ENCODE peak calls at places on chromosomes 3 and 15, in five cellular contexts. D is cardiac fibroblast, C is esophagus muscularis mucosa, W is cardiac muscle cell, M is HepG2. B is an unnamed sample.

GRCh38 chr3:149466192-149466591 is 8.3 kb upstream of the TM4SF4 start:
- DNase-seq in D (peak; percentile 95), C (no peak), W (peak; percentile 92), M (no peak), B (peak; percentile 90)

GRCh38 chr15:70508561-70509281 is 254.6 kb downstream of the UACA start:
- DNase-seq in D (peak; percentile 93), C (no peak), W (peak; percentile 91), M (peak; percentile 7), B (peak; percentile 77)

GRCh38 chr3:86990734-86991481 is at the start of gene VGLL3:
- DNase-seq in D (peak; percentile 88), C (no peak), W (peak; percentile 94), M (no peak), B (peak; percentile 92)

GRCh38 chr3:14922863-14923262 is 24.5 kb upstream of the NR2C2 start:
- DNase-seq in D (no peak), C (no peak), W (no peak), M (no peak), B (no peak)

GRCh38 chr3:192884831-192885356 is 32.8 kb downstream of the MB21D2 start:
- DNase-seq in D (peak; percentile 83), C (no peak), W (peak; percentile 40), M (no peak), B (peak; percentile 58)

GRCh38 chr3:51581529-51581928 is 43.0 kb downstream of the RAD54L2 start:
- DNase-seq in D (peak; percentile 48), C (no peak), W (peak; percentile 21), M (no peak), B (peak; percentile 18)

GRCh38 chr3:112638327-112639020 is 2.5 kb downstream of the CCDC80 start:
- DNase-seq in D (no peak), C (no peak), W (peak; percentile 52), M (no peak), B (peak; percentile 72)

GRCh38 chr15:83654379-83655236 is 685 bp downstream of the ADAMTSL3 start:
- DNase-seq in D (no peak), C (peak; percentile 92), W (peak; percentile 18), M (no peak), B (no peak)

GRCh38 chr3:179027326-179027900 is 44.2 kb downstream of the ZMAT3 start:
- DNase-seq in D (peak; percentile 84), C (no peak), W (peak; percentile 65), M (no peak), B (peak; percentile 12)

GRCh38 chr3:182052360-182052759 is 340.6 kb downstream of the SOX2 start:
- DNase-seq in D (no peak), C (no peak), W (no peak), M (no peak), B (no peak)

GRCh38 chr15:74235962-74236361 is at the start of gene CCDC33:
- DNase-seq in D (no peak), C (no peak), W (no peak), M (no peak), B (no peak)

GRCh38 chr3:32106929-32107362 is 526 bp downstream of the GPD1L start:
- DNase-seq in D (peak; percentile 19), C (no peak), W (peak; percentile 10), M (no peak), B (peak; percentile 2)

GRCh38 chr3:141454906-141455602 is 31.8 kb upstream of the RASA2 start:
- DNase-seq in D (peak; percentile 94), C (no peak), W (peak; percentile 87), M (peak; percentile 77), B (peak; percentile 88)

GRCh38 chr15:64095795-64096485 is at the start of gene SNX1:
- DNase-seq in D (peak; percentile 95), C (peak; percentile 99), W (peak; percentile 97), M (peak; percentile 88), B (peak; percentile 93)

GRCh38 chr15:64093627-64094417 is at the start of gene CIAO2A:
- DNase-seq in D (peak; percentile 99), C (peak; percentile 98), W (peak; percentile 99), M (peak; percentile 98), B (peak; percentile 98)

GRCh38 chr15:64096486-64097431 is 977 bp downstream of the SNX1 start:
- DNase-seq in D (peak; percentile 49), C (no peak), W (peak; percentile 55), M (no peak), B (peak; percentile 30)

GRCh38 chr15:64092864-64093626 is 593 bp downstream of the CIAO2A start:
- DNase-seq in D (peak; percentile 58), C (no peak), W (peak; percentile 61), M (peak; percentile 72), B (peak; percentile 66)

GRCh38 chr15:64095431-64095794 is 369 bp upstream of the SNX1 start:
- DNase-seq in D (peak; percentile 22), C (no peak), W (no peak), M (no peak), B (no peak)
- H3K4me3 ChIP-seq in D (no peak overlapping the region), C (peak overlapping the region; percentile 99), W (peak overlapping the region; percentile 70), M (peak overlapping the region; percentile 97), B (peak overlapping the region; percentile 93)

GRCh38 chr15:23069496-23070166 is 30.3 kb upstream of the TUBGCP5 start:
- DNase-seq in D (no peak), C (no peak), W (no peak), M (no peak), B (no peak)
- TF ChIP-seq CTCF in D (no peak), C (no peak), W (no peak), M (no peak), B (no peak)

GRCh38 chr3:27712136-27713065 is 9.7 kb downstream of the EOMES start:
- DNase-seq in D (peak; percentile 88), C (peak; percentile 94), W (peak; percentile 87), M (peak; percentile 55), B (peak; percentile 80)

GRCh38 chr3:27714101-27714526 is 8.0 kb downstream of the EOMES start:
- DNase-seq in D (no peak), C (no peak), W (no peak), M (no peak), B (no peak)

GRCh38 chr3:27714692-27715453 is 7.2 kb downstream of the EOMES start:
- DNase-seq in D (no peak), C (no peak), W (no peak), M (peak; percentile 18), B (no peak)

GRCh38 chr3:27713066-27713400 is 9.1 kb downstream of the EOMES start:
- DNase-seq in D (no peak), C (no peak), W (no peak), M (no peak), B (no peak)

DNA sequence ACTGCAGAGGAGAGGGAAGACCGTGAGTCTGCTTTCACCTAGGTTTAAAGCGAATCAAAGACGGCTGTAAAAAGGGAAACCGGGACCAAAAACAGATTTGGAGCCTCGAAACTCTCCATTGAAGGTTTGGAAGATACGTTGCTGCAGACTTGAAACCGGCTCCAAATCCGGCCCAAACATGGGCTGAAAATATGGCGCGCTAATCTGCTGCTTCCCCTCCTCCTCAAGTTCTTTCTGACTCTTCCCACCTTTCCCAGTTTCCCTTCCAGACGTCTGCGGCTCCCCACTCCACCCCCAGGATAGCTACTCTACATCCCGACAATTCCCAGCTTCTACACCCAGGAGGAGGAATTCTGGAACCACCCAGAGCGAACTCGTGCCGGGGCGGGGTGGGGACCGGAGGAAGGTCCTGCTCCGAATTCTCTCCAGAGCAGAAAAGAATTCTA is 8.7 kb downstream of the EOMES start:
- DNase-seq in D (no peak), C (peak; percentile 91), W (no peak), M (no peak), B (no peak)
- H3K4me3 ChIP-seq in D (peak overlapping the region; percentile 52), C (peak overlapping the region; percentile 50), W (peak overlapping the region; percentile 55), M (peak overlapping the region; percentile 7), B (peak overlapping the region; percentile 66)

GRCh38 chr15:78284758-78285157 is 14.7 kb downstream of the SKIC8 start:
- DNase-seq in D (no peak), C (no peak), W (no peak), M (no peak), B (no peak)
- TF ChIP-seq CTCF in D (peak; percentile 4), C (no peak), W (peak; percentile 11), M (peak; percentile 22), B (peak; percentile 7)

B was measured in AG10803.